ENCODE peak calls at places on chromosome 4, in nine cellular contexts. D, J, R, K, G, N, Z, U and Y are unnamed samples.

GRCh38 chr4:157221426-157221894 is 932 bp downstream of the GRIA2 start:
- DNase-seq in D (peak; percentile 15), J (no peak), R (no peak), K (no peak), G (no peak), N (no peak), Z (no peak), U (no peak), Y (no peak)

GRCh38 chr4:77229433-77229832 is 72.4 kb downstream of the CCNG2 start:
- DNase-seq in D (no peak), J (no peak), R (no peak), K (no peak), G (no peak), N (no peak), Z (no peak), U (no peak), Y (no peak)

GRCh38 chr4:78020677-78021076 is 36.4 kb upstream of the FRAS1 start:
- DNase-seq in D (no peak), J (no peak), R (no peak), K (no peak), G (no peak), N (no peak), Z (no peak), U (no peak), Y (no peak)

GRCh38 chr4:159014896-159015295 is 88.0 kb upstream of the RAPGEF2 start:
- DNase-seq in D (no peak), J (no peak), R (no peak), K (no peak), G (no peak), N (no peak), Z (no peak), U (no peak), Y (no peak)

GRCh38 chr4:109801895-109802319 is at the start of gene CFI:
- DNase-seq in D (no peak), J (no peak), R (no peak), K (peak; percentile 8), G (no peak), N (no peak), Z (no peak), U (no peak), Y (no peak)

GRCh38 chr4:150217192-150217591 is 138.9 kb downstream of the DCLK2 start:
- DNase-seq in D (no peak), J (no peak), R (no peak), K (no peak), G (no peak), N (no peak), Z (no peak), U (no peak), Y (no peak)

GRCh38 chr4:111986125-111986524 is 159.1 kb upstream of the FAM241A start:
- DNase-seq in D (no peak), J (no peak), R (no peak), K (no peak), G (no peak), N (no peak), Z (no peak), U (no peak), Y (no peak)

GRCh38 chr4:137635596-137635995 is 103.3 kb upstream of the PCDH18 start:
- DNase-seq in D (no peak), J (no peak), R (no peak), K (no peak), G (no peak), N (no peak), Z (no peak), U (no peak), Y (no peak)

GRCh38 chr4:51844157-51845054 is 1.5 kb downstream of the DCUN1D4 start:
- DNase-seq in D (peak; percentile 90), J (peak; percentile 95), R (peak; percentile 68), K (peak; percentile 97), G (peak; percentile 57), N (peak; percentile 94), Z (peak; percentile 94), U (peak; percentile 88), Y (peak; percentile 98)
- TF ChIP-seq POLR2A in D (peak; percentile 44), J (peak; percentile 75), R (peak; percentile 51), K (peak; percentile 76), G (peak; percentile 83), N (no peak), Z (no peak), U (peak; percentile 18), Y (no peak)

DNA sequence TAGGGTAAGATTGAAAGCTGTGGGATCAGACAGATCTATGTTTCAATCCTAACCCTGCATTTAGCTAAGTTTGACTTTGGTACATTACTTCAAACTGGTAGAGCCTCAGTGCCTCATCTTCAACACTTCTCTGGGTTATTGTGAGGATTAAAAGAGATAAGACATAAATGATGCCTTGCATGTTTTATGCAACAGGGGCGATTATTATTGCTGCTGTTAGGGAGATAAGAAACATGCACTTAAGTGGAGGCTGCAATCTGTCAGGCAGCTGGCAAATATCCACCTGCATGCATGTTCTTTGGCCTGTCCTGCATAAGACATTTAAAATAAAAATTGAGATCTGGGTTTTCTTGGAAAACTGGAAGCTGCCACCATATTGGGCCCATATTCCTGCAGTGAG is 24.6 kb downstream of the UNC5C start:
- DNase-seq in D (no peak), J (no peak), R (no peak), K (no peak), G (no peak), N (no peak), Z (no peak), U (no peak), Y (no peak)
- H3K27ac ChIP-seq in D (no peak overlapping the region), J (no peak overlapping the region), R (no peak overlapping the region), K (no peak overlapping the region), G (no peak overlapping the region), N (no peak overlapping the region), Z (no peak overlapping the region), U (no peak overlapping the region), Y (no peak overlapping the region)

DNA sequence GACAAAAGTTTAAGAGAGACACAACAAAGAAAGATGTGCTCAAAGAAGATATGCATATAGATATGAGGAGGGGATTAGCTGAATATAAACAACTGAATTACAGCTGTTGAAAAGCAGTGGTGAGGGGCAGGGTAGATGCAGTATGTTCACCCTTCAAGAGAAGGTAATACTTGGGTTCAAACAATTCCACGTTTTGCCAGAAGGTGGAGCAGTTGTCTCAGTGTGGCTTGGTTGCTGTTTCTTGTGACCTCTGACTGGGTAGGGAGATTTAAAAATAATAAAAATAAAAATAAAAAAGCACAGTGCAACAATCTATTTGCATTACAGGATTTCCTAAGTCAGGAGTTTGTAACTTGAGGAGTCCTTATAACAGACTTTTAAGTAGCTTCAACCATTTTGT is 23.3 kb downstream of the PHOX2B start:
- DNase-seq in D (no peak), J (no peak), R (no peak), K (no peak), G (peak; percentile 37), N (no peak), Z (no peak), U (no peak), Y (peak; percentile 23)
- TF ChIP-seq CTCF in D (no peak), J (no peak), R (peak; percentile 8), K (no peak), G (peak; percentile 23), N (no peak), Z (no peak), U (no peak), Y (no peak)

DNA sequence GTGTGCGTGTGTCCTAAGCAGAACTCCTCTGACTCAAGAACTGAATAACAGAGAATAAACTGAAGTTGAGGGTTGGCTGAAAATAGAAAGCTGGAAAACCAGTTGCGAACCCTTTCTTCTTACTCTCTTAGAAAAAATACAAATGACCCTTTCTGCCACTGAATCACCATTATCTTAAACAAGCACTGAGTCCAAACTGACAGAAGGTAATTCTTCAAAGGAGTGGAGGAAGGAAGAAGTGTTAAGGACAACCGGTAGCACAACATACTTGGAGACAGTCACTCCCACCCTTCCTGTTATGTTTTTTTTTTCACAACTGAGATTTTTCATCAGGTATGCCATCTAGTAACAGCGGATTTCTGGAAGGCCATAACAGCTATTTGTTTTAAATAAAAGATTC is 38.1 kb downstream of the HELQ start:
- DNase-seq in D (no peak), J (no peak), R (no peak), K (no peak), G (no peak), N (no peak), Z (no peak), U (no peak), Y (no peak)
- TF ChIP-seq POLR2A in D (no peak), J (no peak), R (no peak), K (no peak), G (no peak), N (no peak), Z (no peak), U (no peak), Y (no peak)

GRCh38 chr4:168837922-168838321 is 172.1 kb downstream of the CBR4 start:
- DNase-seq in D (no peak), J (peak; percentile 51), R (no peak), K (peak; percentile 26), G (no peak), N (no peak), Z (no peak), U (no peak), Y (no peak)
- H3K27ac ChIP-seq in D (peak overlapping the region; percentile 99), J (peak overlapping the region; percentile 87), R (peak overlapping the region; percentile 53), K (peak overlapping the region; percentile 87), G (no peak overlapping the region), N (peak overlapping the region; percentile 93), Z (peak overlapping the region; percentile 96), U (peak overlapping the region; percentile 66), Y (peak overlapping the region; percentile 90)

GRCh38 chr4:168177546-168178149 is 85.3 kb downstream of the ANXA10 start:
- DNase-seq in D (no peak), J (no peak), R (no peak), K (no peak), G (no peak), N (no peak), Z (no peak), U (no peak), Y (no peak)
- TF ChIP-seq CTCF in D (no peak), J (no peak), R (no peak), K (no peak), G (no peak), N (no peak), Z (no peak), U (no peak), Y (no peak)

GRCh38 chr4:2261110-2261852 is 628 bp downstream of the MXD4 start:
- DNase-seq in D (peak; percentile 51), J (peak; percentile 33), R (peak; percentile 7), K (peak; percentile 50), G (peak; percentile 73), N (peak; percentile 66), Z (peak; percentile 64), U (no peak), Y (no peak)
- TF ChIP-seq POLR2A in D (no peak), J (peak; percentile 5), R (no peak), K (no peak), G (no peak), N (no peak), Z (no peak), U (no peak), Y (no peak)

DNA sequence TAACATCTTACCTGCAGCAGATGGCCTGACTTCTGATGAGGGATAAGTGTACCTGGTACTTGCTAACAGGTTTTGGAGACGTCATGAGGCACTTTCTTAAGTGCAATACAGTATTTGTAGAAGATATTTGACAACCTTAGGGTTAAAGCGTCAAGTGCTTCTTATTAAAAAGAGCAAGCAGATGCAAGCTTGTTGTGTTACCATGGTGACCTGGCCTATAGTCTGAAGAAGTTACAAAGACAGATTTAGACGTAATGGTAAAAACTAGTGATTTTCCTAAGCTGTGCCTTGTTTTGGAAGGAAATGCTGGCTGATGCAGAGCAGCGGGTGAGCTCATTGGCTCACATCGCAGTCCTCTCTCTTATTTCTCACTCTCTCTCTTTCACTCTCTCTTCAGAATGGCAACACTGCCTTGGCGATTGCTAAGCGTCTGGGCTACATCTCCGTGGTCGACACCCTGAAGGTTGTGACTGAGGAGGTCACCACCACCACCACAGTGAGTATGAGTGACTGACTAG is 243.6 kb downstream of the ANK2 start:
- DNase-seq in D (peak; percentile 34), J (no peak), R (no peak), K (no peak), G (no peak), N (no peak), Z (no peak), U (no peak), Y (no peak)
- H3K27ac ChIP-seq in D (peak overlapping the region; percentile 81), J (peak overlapping the region; percentile 54), R (no peak overlapping the region), K (no peak overlapping the region), G (no peak overlapping the region), N (peak overlapping the region; percentile 79), Z (peak overlapping the region; percentile 84), U (peak overlapping the region; percentile 87), Y (peak overlapping the region; percentile 56)